ENCODE peak calls at places on chromosomes 5 and 9, in six cellular contexts. B is activated naive CD4-positive, alpha-beta T cell treated with Interleukin-2 at 50 U/mL for 16 hours; F is NCI-H460; R is GM13977; L is EL; M is activated T-helper 1 cell treated with Interleukin-2 at 50 U/mL for 16 hours. O is an unnamed sample.

GRCh38 chr9:129109952-129110739 is 447 bp downstream of the CRAT start:
- DNase-seq in B (no peak), F (no peak), R (no peak), L (peak; percentile 48), M (no peak), O (no peak)

GRCh38 chr5:142697846-142698245 is 12.0 kb upstream of the FGF1 start:
- DNase-seq in B (no peak), F (no peak), R (no peak), L (peak; percentile 76), M (no peak), O (no peak)

GRCh38 chr5:66985394-66985793 is 211.2 kb downstream of the CD180 start:
- DNase-seq in B (no peak), F (no peak), R (no peak), L (no peak), M (no peak), O (no peak)

GRCh38 chr9:124776952-124777645 is at the start of gene OLFML2A:
- DNase-seq in B (peak; percentile 16), F (peak; percentile 36), R (peak; percentile 68), L (peak; percentile 50), M (no peak), O (no peak)

GRCh38 chr9:109010676-109011655 is 2.3 kb downstream of the CTNNAL1 start:
- DNase-seq in B (peak; percentile 64), F (peak; percentile 53), R (peak; percentile 58), L (peak; percentile 82), M (no peak), O (no peak)

GRCh38 chr9:12934515-12935301 is 159.9 kb downstream of the LURAP1L start:
- DNase-seq in B (no peak), F (no peak), R (no peak), L (no peak), M (no peak), O (no peak)

GRCh38 chr5:14257995-14258403 is 114.9 kb downstream of the TRIO start:
- DNase-seq in B (no peak), F (no peak), R (no peak), L (no peak), M (no peak), O (no peak)

GRCh38 chr9:105154723-105155191 is 89.7 kb upstream of the SLC44A1 start:
- DNase-seq in B (no peak), F (no peak), R (no peak), L (peak; percentile 50), M (no peak), O (no peak)

GRCh38 chr5:171272996-171273970 is 35.8 kb upstream of the TLX3 start:
- DNase-seq in B (no peak), F (no peak), R (peak; percentile 22), L (peak; percentile 61), M (no peak), O (no peak)

GRCh38 chr5:151706906-151707305 is 20.2 kb upstream of the SPARC start:
- DNase-seq in B (no peak), F (no peak), R (no peak), L (no peak), M (no peak), O (no peak)

GRCh38 chr5:116488334-116488733 is 86.3 kb downstream of the SEMA6A start:
- DNase-seq in B (no peak), F (peak; percentile 4), R (no peak), L (no peak), M (no peak), O (no peak)

GRCh38 chr5:14452685-14453084 is 128.9 kb upstream of the OTULINL start:
- DNase-seq in B (no peak), F (no peak), R (no peak), L (no peak), M (no peak), O (no peak)

GRCh38 chr5:145903113-145903512 is 30.3 kb upstream of the GRXCR2 start:
- DNase-seq in B (no peak), F (no peak), R (no peak), L (no peak), M (no peak), O (no peak)

GRCh38 chr5:167485395-167485794 is 806.0 kb upstream of the WWC1 start:
- DNase-seq in B (no peak), F (no peak), R (no peak), L (no peak), M (no peak), O (no peak)

GRCh38 chr5:141677415-141677814 is 4.6 kb downstream of the ARAP3 start:
- DNase-seq in B (no peak), F (no peak), R (no peak), L (no peak), M (no peak), O (no peak)

GRCh38 chr9:112144807-112145206 is 30.3 kb downstream of the SUSD1 start:
- DNase-seq in B (no peak), F (no peak), R (no peak), L (no peak), M (no peak), O (no peak)

GRCh38 chr5:17123785-17124184 is 93.6 kb upstream of the BASP1 start:
- DNase-seq in B (no peak), F (no peak), R (no peak), L (no peak), M (no peak), O (no peak)

GRCh38 chr9:135524130-135524861 is 3.1 kb downstream of the LCN1 start:
- DNase-seq in B (no peak), F (no peak), R (no peak), L (peak; percentile 34), M (no peak), O (no peak)

GRCh38 chr5:103435136-103435914 is 127.3 kb downstream of the NUDT12 start:
- DNase-seq in B (no peak), F (no peak), R (no peak), L (no peak), M (no peak), O (no peak)

GRCh38 chr9:111501648-111502047 is 17.5 kb upstream of the ECPAS start:
- DNase-seq in B (no peak), F (no peak), R (no peak), L (no peak), M (no peak), O (no peak)